ENCODE peak calls at places on chromosomes 7 and 10, in nine cellular contexts. T is tibial artery, A is right lobe of liver, F is lower lobe of right lung, U is transverse colon, Z is BE2C, V is colonic mucosa, E is endodermal cell, O is Panc1. P is an unnamed sample.

GRCh38 chr7:81624021-81624630 is 145.7 kb downstream of the HGF start:
- DNase-seq in U (no peak), T (no peak), Z (no peak), E (no peak), V (no peak), F (no peak), A (no peak), O (no peak), P (no peak)

GRCh38 chr7:89695241-89695640 is 459.0 kb upstream of the STEAP1 start:
- DNase-seq in E (peak; percentile 60), T (no peak), U (no peak), O (no peak), Z (no peak), A (no peak), V (no peak), F (no peak), P (no peak)

GRCh38 chr10:1522237-1522636 is 215.1 kb downstream of the ADARB2 start:
- DNase-seq in T (no peak), U (no peak), F (no peak), E (peak; percentile 69), Z (no peak), V (no peak), A (no peak), O (no peak), P (peak; percentile 10)

GRCh38 chr7:33558961-33559710 is 346.2 kb upstream of the BMPER start:
- DNase-seq in T (no peak), E (no peak), U (no peak), O (no peak), A (no peak), Z (no peak), V (no peak), F (no peak), P (no peak)

GRCh38 chr10:32095116-32095733 is 39.0 kb upstream of the KIF5B start:
- DNase-seq in A (no peak), U (no peak), O (no peak), T (no peak), V (peak; percentile 41), E (no peak), F (no peak), Z (no peak), P (no peak)

GRCh38 chr7:3194501-3195141 is 106.4 kb upstream of the SDK1 start:
- DNase-seq in T (no peak), V (no peak), E (peak; percentile 90), U (no peak), Z (no peak), O (no peak), F (peak; percentile 51), A (no peak), P (no peak)

GRCh38 chr10:2915412-2915811 is 151.9 kb upstream of the PFKP start:
- DNase-seq in V (no peak), O (no peak), E (no peak), U (no peak), A (no peak), F (no peak), Z (no peak), T (no peak), P (no peak)

GRCh38 chr10:16505168-16505567 is 16.5 kb downstream of the C1QL3 start:
- DNase-seq in F (no peak), O (no peak), E (no peak), T (no peak), U (no peak), V (no peak), A (no peak), Z (no peak), P (no peak)

GRCh38 chr10:33211123-33211878 is 123.2 kb downstream of the NRP1 start:
- DNase-seq in F (no peak), V (no peak), U (no peak), O (no peak), A (no peak), T (peak; percentile 83), Z (no peak), E (peak; percentile 66), P (peak; percentile 58)

GRCh38 chr7:7641129-7641663 is 644 bp downstream of the UMAD1 start:
- DNase-seq in Z (peak; percentile 16), V (peak; percentile 31), O (no peak), F (no peak), A (no peak), T (no peak), U (peak; percentile 11), E (no peak), P (no peak)

GRCh38 chr7:16650266-16650665 is 4.3 kb downstream of the BZW2 start:
- DNase-seq in T (no peak), U (no peak), F (no peak), Z (no peak), V (no peak), A (no peak), O (no peak), E (no peak), P (no peak)
- H3K4me3 ChIP-seq in T (no peak overlapping the region), U (no peak overlapping the region), F (no peak overlapping the region), Z (no peak overlapping the region), V (no peak overlapping the region), A (no peak overlapping the region), O (no peak overlapping the region), E (no peak overlapping the region), P (no peak overlapping the region)

GRCh38 chr10:51527806-51528205 is 171.6 kb downstream of the CSTF2T start:
- DNase-seq in A (no peak), O (no peak), V (no peak), Z (no peak), E (no peak), U (no peak), F (no peak), T (no peak), P (no peak)
- H3K27me3 ChIP-seq in A (peaks cover 3% of the 10 kb centered on the region), O (peaks cover 5% of the 10 kb centered on the region), V (no peaks in the 10 kb centered on the region), Z (no peaks in the 10 kb centered on the region), E (no peaks in the 10 kb centered on the region), U (no peaks in the 10 kb centered on the region), F (no peaks in the 10 kb centered on the region), T (no peaks in the 10 kb centered on the region), P (no peaks in the 10 kb centered on the region)

DNA sequence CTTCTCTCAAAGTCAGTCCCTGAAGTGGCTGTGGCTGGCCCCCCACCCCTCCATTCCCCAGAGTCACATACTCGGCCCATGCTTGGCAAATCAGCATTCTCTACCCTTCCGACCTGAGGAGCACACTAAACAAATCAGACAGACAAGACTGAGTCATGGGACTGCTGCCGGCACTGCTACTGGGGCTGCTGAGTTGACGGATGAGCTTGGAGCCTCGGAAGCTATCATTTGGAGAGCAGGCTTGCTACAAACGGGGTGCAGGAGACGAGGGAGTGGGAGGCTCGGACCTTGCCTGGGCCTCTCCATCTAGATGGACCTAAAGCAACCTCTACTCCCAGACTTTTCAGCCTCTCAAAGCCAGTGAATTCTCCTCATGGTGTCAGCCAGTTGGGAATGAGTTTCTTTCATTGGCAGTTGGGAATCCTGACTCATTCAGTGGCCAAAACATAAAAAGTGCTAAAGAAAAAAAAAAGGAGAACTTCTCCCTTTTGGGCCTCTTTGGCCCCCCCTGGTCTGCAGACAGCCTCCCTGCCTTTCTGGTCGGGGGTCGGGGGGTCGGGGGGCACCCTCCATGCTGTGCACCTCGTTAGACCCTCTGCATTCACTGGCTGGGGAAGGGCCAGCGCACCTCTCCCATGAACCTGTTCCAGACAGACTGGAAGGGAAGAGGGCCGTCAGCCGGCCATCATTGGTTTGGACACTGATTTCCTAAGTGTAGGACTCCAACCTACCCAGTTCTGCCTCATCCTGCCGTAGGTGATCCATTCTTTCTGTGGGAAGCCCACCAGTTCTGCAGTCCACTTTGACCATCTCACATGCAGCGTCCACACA is 52.3 kb upstream of the COL13A1 start:
- DNase-seq in F (no peak), V (no peak), A (no peak), U (no peak), O (no peak), Z (no peak), E (no peak), T (no peak), P (no peak)
- TF ChIP-seq CTCF in F (no peak), V (no peak), A (no peak), U (no peak), O (no peak), Z (no peak), E (no peak), T (no peak), P (no peak)

GRCh38 chr10:119539359-119539651 is 3.2 kb downstream of the RGS10 start:
- DNase-seq in E (no peak), F (no peak), O (no peak), T (no peak), A (no peak), V (peak; percentile 52), U (no peak), Z (no peak), P (no peak)
- H3K4me3 ChIP-seq in E (no peak overlapping the region), F (no peak overlapping the region), O (no peak overlapping the region), T (no peak overlapping the region), A (no peak overlapping the region), V (no peak overlapping the region), U (peak overlapping the region; percentile 20), Z (no peak overlapping the region), P (no peak overlapping the region)

DNA sequence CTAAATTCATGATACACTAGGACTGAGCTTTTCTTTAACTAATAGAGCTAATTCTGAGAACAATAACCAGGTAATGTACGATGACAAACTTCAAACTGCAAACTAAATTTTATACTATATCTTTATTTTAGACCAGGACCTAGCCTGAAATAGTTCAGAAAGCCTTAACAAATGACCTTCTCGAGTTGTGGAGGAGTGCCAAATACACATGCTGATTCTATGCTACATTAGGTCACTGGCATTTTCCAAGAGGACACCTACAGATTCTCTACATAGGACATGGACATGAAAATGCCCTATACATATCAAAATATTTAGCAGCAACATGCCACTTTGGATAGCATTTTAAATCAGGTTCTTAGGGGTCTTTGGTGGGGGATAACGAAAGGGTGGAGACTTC is 44.0 kb upstream of the LRRTM3 start:
- DNase-seq in E (no peak), U (no peak), Z (no peak), V (no peak), F (no peak), A (no peak), O (no peak), T (no peak), P (no peak)
- H3K27me3 ChIP-seq in E (peaks cover 27% of the 10 kb centered on the region), U (no peaks in the 10 kb centered on the region), Z (no peaks in the 10 kb centered on the region), V (no peaks in the 10 kb centered on the region), F (no peaks in the 10 kb centered on the region), A (no peaks in the 10 kb centered on the region), O (no peaks in the 10 kb centered on the region), T (no peaks in the 10 kb centered on the region), P (no peaks in the 10 kb centered on the region)

DNA sequence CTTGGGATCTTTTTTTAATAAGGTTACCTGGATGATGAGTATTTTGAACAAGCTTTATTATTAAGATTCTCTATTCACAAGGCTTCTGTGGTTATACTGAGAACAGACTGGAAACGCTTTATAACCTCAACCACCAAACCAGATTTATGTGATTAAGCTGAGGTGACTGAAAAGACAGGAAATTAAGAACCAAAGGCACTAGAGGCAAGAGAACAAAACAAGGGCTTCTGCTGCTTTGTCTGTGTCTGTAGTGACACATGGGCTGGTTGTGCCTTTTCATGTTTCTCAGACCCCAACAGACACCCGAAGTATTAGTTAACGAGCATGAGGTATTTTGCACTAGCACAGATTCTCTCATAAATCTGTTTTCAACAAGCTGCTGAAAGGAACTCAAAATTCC is 64.4 kb downstream of the RAPGEF5 start:
- DNase-seq in O (no peak), U (no peak), T (no peak), E (no peak), F (no peak), V (no peak), A (no peak), Z (no peak), P (no peak)
- TF ChIP-seq CTCF in O (no peak), U (no peak), T (no peak), E (no peak), F (no peak), V (no peak), A (no peak), Z (no peak), P (no peak)

GRCh38 chr7:25851332-25852248 is 300.4 kb upstream of the NFE2L3 start:
- DNase-seq in V (peak; percentile 95), Z (peak; percentile 85), E (peak; percentile 96), T (peak; percentile 95), F (peak; percentile 78), U (peak; percentile 91), A (peak; percentile 77), O (peak; percentile 71), P (peak; percentile 79)
- H3K4me3 ChIP-seq in V (peak overlapping the region; percentile 25), Z (no peak overlapping the region), E (peak overlapping the region; percentile 53), T (peak overlapping the region; percentile 29), F (peak overlapping the region; percentile 27), U (peak overlapping the region; percentile 39), A (no peak overlapping the region), O (peak overlapping the region; percentile 28), P (peak overlapping the region; percentile 33)

P was measured in psoas muscle.